ENCODE peak calls at places on chromosomes 1 and 21, in four cellular contexts. P is pancreas, N is endothelial cell of umbilical vein, G is fibroblast of lung. H is an unnamed sample.

GRCh38 chr1:245225709-245226464 is 71.1 kb downstream of the KIF26B start:
- DNase-seq in P (no peak), N (no peak), G (no peak), H (no peak)

GRCh38 chr1:19563336-19564097 is 78.2 kb upstream of the CAPZB start:
- DNase-seq in P (no peak), N (no peak), G (peak; percentile 70), H (no peak)

GRCh38 chr1:170661646-170662411 is 2.1 kb upstream of the PRRX1 start:
- DNase-seq in P (peak; percentile 29), N (peak; percentile 31), G (peak; percentile 68), H (no peak)

GRCh38 chr21:45747802-45748445 is 104.4 kb downstream of the PCBP3 start:
- DNase-seq in P (no peak), N (no peak), G (peak; percentile 51), H (no peak)

GRCh38 chr1:32818804-32819541 is 1.5 kb downstream of the S100PBP start:
- DNase-seq in P (no peak), N (no peak), G (no peak), H (no peak)

GRCh38 chr21:42466700-42467612 is 29.1 kb downstream of the RSPH1 start:
- DNase-seq in P (no peak), N (no peak), G (peak; percentile 32), H (no peak)

GRCh38 chr1:109369167-109369746 is 28.5 kb downstream of the SORT1 start:
- DNase-seq in P (no peak), N (no peak), G (no peak), H (no peak)

GRCh38 chr1:92907949-92908684 is 53.1 kb downstream of the DIPK1A start:
- DNase-seq in P (no peak), N (no peak), G (no peak), H (no peak)

GRCh38 chr1:20787775-20788488 is 825 bp upstream of the HP1BP3 start:
- DNase-seq in P (no peak), N (peak; percentile 71), G (peak; percentile 69), H (no peak)

GRCh38 chr1:24390924-24391782 is 22.4 kb downstream of the STPG1 start:
- DNase-seq in P (peak; percentile 62), N (peak; percentile 89), G (peak; percentile 90), H (peak; percentile 86)

GRCh38 chr21:38805282-38806152 is at the start of gene ETS2:
- DNase-seq in P (peak; percentile 90), N (peak; percentile 81), G (peak; percentile 96), H (peak; percentile 58)

GRCh38 chr1:203273206-203273868 is 32.0 kb upstream of the BTG2 start:
- DNase-seq in P (peak; percentile 92), N (peak; percentile 76), G (peak; percentile 77), H (peak; percentile 85)

GRCh38 chr1:31133368-31133767 is 67.9 kb upstream of the PUM1 start:
- DNase-seq in P (no peak), N (no peak), G (no peak), H (no peak)

GRCh38 chr1:184362876-184363275 is 24.0 kb upstream of the C1orf21 start:
- DNase-seq in P (no peak), N (no peak), G (peak; percentile 88), H (no peak)

GRCh38 chr1:214833357-214833756 is 230.4 kb downstream of the CENPF start:
- DNase-seq in P (no peak), N (no peak), G (no peak), H (no peak)

GRCh38 chr1:206471993-206472392 is 1.7 kb downstream of the IKBKE start:
- DNase-seq in P (no peak), N (no peak), G (no peak), H (peak; percentile 29)
- H3K27ac ChIP-seq in P (no peak overlapping the region), N (no peak overlapping the region), G (peak overlapping the region; percentile 35), H (peak overlapping the region; percentile 80)

GRCh38 chr1:4044967-4045366 is 144.9 kb upstream of the C1orf174 start:
- DNase-seq in P (no peak), N (no peak), G (no peak), H (no peak)
- H3K27ac ChIP-seq in P (no peak overlapping the region), N (no peak overlapping the region), G (no peak overlapping the region), H (no peak overlapping the region)

DNA sequence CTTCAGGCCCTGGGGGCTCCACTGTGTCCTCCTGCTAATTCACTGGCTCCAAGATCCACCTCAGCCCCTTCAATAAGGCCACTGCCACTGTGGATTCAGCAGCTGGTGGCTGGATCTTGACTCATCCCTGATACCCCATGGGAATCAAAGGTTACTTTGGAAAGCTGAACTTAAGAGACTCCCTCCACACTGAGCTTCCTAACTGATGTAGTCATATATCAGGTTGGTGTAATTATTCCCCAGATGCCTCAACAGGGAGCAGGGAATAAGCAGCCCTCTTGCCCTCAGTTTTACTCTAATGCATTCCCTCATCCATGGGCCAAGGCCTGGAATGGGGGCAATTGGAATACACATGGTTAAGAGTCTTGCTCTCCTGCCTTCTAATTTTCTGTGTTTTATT is 164.6 kb downstream of the FASLG start:
- DNase-seq in P (no peak), N (no peak), G (peak; percentile 39), H (no peak)
- H3K27ac ChIP-seq in P (no peak overlapping the region), N (no peak overlapping the region), G (peak overlapping the region; percentile 29), H (no peak overlapping the region)

DNA sequence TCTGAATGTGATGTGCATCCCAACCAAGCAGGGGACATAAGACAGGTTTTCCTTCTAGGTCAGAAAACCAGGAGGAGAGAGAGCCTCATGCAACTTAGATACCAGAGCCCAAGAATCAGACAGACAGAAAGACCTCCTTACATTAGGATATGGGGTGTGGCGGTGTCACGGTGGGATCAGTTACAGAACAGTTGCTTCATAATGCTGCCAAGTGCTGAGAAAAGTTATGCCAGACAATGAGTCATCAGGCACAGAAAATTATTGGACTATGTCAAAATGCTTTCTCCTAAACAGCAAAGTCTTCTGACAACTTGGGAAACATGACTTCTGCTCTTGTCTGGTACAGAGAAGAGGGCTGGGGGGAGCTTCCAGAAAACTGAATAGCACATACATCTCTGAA is 1120.1 kb upstream of the TMPRSS15 start:
- DNase-seq in P (no peak), N (no peak), G (no peak), H (no peak)
- H3K27ac ChIP-seq in P (no peak overlapping the region), N (no peak overlapping the region), G (no peak overlapping the region), H (no peak overlapping the region)

DNA sequence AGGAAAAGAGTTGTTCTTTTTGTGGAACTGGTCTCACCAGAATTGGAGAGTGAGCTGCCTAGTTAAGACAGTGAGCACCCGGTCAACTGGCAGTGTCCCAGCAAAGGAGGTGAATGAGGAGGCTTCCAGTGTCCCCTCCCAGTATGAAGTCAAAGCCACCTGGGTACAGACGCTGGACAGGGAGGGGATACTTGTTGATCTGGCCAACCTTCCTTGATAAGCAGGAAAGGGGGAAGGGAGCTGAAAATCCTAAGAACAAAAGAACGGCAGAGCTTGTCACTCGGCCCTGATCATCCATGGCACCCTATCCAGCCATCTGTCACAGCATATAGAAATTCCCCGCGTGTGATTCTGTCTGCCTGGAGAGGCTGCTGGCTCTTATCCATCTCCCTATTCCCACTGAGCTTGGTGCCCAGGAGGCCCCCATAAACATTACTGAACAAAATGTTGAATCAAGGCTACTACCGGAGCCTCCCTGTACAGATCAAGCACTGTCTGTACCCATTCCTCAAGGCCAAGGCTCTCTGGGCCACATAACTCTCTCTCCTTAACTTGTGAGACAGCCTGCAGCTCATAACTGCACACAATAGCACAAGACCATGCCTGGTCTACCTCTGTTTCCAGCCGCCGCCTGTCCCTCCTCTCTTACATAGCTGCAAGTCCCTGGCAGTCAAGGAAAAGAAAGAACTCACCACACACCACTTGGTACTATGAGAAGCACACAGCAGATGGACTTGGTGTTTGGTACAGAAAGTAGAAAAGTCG is 91.3 kb downstream of the SSBP3 start:
- DNase-seq in P (peak; percentile 51), N (no peak), G (no peak), H (no peak)
- H3K27ac ChIP-seq in P (no peak overlapping the region), N (no peak overlapping the region), G (no peak overlapping the region), H (no peak overlapping the region)

GRCh38 chr1:154806333-154806732 is 63.7 kb downstream of the KCNN3 start:
- DNase-seq in P (no peak), N (no peak), G (no peak), H (no peak)
- H3K27ac ChIP-seq in P (no peak overlapping the region), N (no peak overlapping the region), G (no peak overlapping the region), H (no peak overlapping the region)

DNA sequence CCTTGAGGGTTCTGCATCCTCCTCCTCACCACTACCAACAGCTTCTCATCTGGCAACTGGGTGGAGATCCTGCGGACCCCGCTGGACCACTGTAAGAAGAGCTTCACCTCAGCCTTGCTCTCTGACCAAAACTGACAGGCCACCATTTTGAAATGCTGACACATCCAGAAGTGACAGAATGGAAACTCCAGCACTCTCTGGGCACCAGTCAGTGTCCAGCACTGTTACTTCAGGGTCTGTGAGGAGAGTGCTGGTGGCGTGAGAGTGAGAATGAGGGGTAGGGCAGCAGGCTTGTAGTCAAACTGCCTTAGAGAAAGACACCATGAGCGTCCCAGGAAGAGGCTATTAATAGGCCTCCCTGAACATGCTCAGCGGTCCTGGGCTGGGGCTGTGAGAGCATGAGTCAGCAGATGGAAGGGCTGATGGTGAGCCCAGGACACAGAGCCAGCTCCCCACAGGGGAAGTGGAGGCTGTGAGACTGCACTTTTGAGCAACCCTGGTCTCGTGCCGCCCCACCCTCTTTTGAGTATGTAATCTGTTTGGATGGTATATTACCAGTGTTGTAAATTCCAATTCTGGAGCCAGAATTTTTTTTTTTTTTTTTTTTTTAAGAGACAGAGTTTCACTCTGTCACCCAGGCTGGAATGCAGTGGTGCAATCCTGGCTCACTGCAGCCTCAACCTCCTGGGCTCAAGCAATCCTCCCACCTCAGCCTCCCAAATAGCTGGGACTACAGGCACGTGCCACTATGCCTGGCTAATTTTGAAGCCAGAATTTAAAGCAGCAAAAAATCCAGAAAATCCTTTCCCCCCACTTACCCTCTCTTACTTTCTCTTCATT is 34.4 kb upstream of the SLC30A1 start:
- DNase-seq in P (no peak), N (no peak), G (peak; percentile 96), H (no peak)
- H3K27ac ChIP-seq in P (no peak overlapping the region), N (no peak overlapping the region), G (peak overlapping the region; percentile 85), H (no peak overlapping the region)